ENCODE peak calls at places on chromosomes 4 and X, in seven cellular contexts. I, E, M, Z, D, W and F are unnamed samples.

GRCh38 chrX:151370906-151371305 is 26.1 kb upstream of the VMA21 start:
- DNase-seq in I (no peak), E (peak), M (no peak), Z (peak), D (peak), W (no peak), F (peak)

GRCh38 chr4:22498866-22499265 is 17.0 kb downstream of the ADGRA3 start:
- DNase-seq in I (no peak), E (no peak), M (no peak), Z (no peak), D (no peak), W (no peak), F (no peak)

GRCh38 chr4:2930821-2931764 is 32.1 kb downstream of the NOP14 start:
- DNase-seq in I (peak), E (no peak), M (no peak), Z (no peak), D (no peak), W (no peak), F (no peak)

GRCh38 chr4:69881173-69881773 is 21.3 kb upstream of the SULT1E1 start:
- DNase-seq in I (peak), E (peak), M (peak), Z (peak), D (no peak), W (peak), F (no peak)

GRCh38 chr4:153402366-153402765 is 57.9 kb downstream of the MND1 start:
- DNase-seq in I (no peak), E (no peak), M (no peak), Z (peak), D (no peak), W (peak), F (no peak)

GRCh38 chrX:46326161-46326560 is 219.1 kb downstream of the ZNF674 start:
- DNase-seq in I (no peak), E (no peak), M (no peak), Z (peak), D (no peak), W (peak), F (no peak)

GRCh38 chrX:64975989-64976672 is at the start of gene ZC4H2:
- DNase-seq in I (peak), E (peak), M (peak), Z (peak), D (peak), W (peak), F (peak)

GRCh38 chr4:135434936-135435335 is 1233.3 kb upstream of the PABPC4L start:
- DNase-seq in I (no peak), E (no peak), M (no peak), Z (peak), D (no peak), W (no peak), F (no peak)

GRCh38 chrX:69093960-69094935 is 71.0 kb downstream of the PJA1 start:
- DNase-seq in I (peak), E (peak), M (no peak), Z (peak), D (peak), W (peak), F (no peak)

GRCh38 chr4:39591290-39591689 is 47.4 kb downstream of the SMIM14 start:
- DNase-seq in I (peak), E (peak), M (no peak), Z (peak), D (no peak), W (no peak), F (no peak)
- TF ChIP-seq CTCF in I (no peak), E (peak), M (no peak), Z (peak), D (no peak), W (no peak), F (no peak)

GRCh38 chrX:53481093-53481492 is 46.9 kb upstream of the HSD17B10 start:
- DNase-seq in I (peak), E (peak), M (no peak), Z (no peak), D (no peak), W (no peak), F (no peak)

GRCh38 chrX:53483838-53484420 is 49.8 kb upstream of the HSD17B10 start:
- DNase-seq in I (no peak), E (no peak), M (no peak), Z (no peak), D (no peak), W (peak), F (no peak)

GRCh38 chrX:53479295-53479694 is 45.1 kb upstream of the HSD17B10 start:
- DNase-seq in I (no peak), E (no peak), M (no peak), Z (no peak), D (no peak), W (no peak), F (no peak)

GRCh38 chrX:53486285-53486684 is 52.1 kb upstream of the HSD17B10 start:
- DNase-seq in I (no peak), E (no peak), M (no peak), Z (no peak), D (no peak), W (no peak), F (no peak)

GRCh38 chrX:53481816-53482485 is 47.8 kb upstream of the HSD17B10 start:
- DNase-seq in I (peak), E (peak), M (peak), Z (peak), D (no peak), W (peak), F (peak)
- TF ChIP-seq CTCF in I (peak), E (peak), M (peak), Z (peak), D (peak), W (peak), F (peak)

GRCh38 chr4:7353846-7354610 is 80.7 kb downstream of the PSAPL1 start:
- DNase-seq in I (no peak), E (no peak), M (no peak), Z (no peak), D (no peak), W (no peak), F (no peak)
- TF ChIP-seq CTCF in I (no peak), E (no peak), M (no peak), Z (no peak), D (no peak), W (no peak), F (no peak)

DNA sequence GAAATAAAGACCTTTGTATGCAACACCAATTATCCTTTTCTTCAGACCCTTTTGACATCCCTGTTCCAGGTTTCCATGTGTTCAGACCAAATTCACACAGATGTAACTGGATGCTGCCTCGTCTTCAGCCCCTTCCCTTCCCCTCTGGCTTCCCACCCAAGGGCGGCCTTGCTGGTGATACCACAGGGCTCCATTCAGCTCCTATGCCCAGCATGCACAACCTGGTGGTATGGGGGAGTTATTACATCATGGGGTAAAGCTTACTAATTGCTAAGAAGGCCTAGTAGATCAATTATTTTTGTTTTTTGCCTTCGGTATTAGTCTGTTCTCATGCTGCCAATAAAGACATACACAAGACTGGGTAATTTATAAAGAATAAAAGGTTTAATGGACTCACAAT is 317.0 kb upstream of the CXXC4 start:
- DNase-seq in I (no peak), E (no peak), M (no peak), Z (no peak), D (no peak), W (no peak), F (no peak)
- TF ChIP-seq CTCF in I (no peak), E (no peak), M (no peak), Z (no peak), D (no peak), W (no peak), F (no peak)

GRCh38 chr4:107737470-107737869 is 17.4 kb upstream of the PAPSS1 start:
- DNase-seq in I (no peak), E (no peak), M (no peak), Z (no peak), D (no peak), W (no peak), F (no peak)

GRCh38 chr4:107736924-107737448 is 17.0 kb upstream of the PAPSS1 start:
- DNase-seq in I (peak), E (peak), M (peak), Z (peak), D (peak), W (peak), F (peak)

GRCh38 chr4:107733431-107733925 is 13.4 kb upstream of the PAPSS1 start:
- DNase-seq in I (no peak), E (no peak), M (no peak), Z (no peak), D (no peak), W (no peak), F (no peak)

GRCh38 chr4:107736037-107736436 is 16.0 kb upstream of the PAPSS1 start:
- DNase-seq in I (no peak), E (no peak), M (no peak), Z (no peak), D (no peak), W (no peak), F (no peak)

DNA sequence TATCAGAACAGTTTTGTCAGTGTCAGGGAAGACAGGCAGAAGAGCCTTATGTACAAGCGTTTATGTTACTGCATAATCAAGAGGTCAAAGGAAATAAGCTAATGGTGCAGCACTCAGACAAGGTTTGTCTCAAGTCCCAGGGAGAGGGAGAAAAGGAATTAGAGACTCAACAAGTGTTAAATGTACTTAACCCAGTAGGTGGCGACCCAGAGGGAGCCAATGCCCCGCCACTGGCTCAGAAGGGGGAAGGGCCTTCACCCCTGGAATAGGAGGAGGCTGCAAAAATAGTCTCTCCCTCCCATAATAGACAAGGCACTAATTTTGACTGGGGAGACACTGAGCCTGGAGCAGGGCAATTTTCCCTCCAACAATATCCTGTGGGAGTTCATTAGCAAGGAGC is 14.1 kb upstream of the PAPSS1 start:
- DNase-seq in I (no peak), E (no peak), M (no peak), Z (no peak), D (no peak), W (no peak), F (no peak)
- TF ChIP-seq CTCF in I (no peak), E (no peak), M (no peak), Z (peak), D (no peak), W (peak), F (peak)

GRCh38 chr4:44237643-44238042 is 211.0 kb downstream of the KCTD8 start:
- DNase-seq in I (no peak), E (no peak), M (no peak), Z (no peak), D (no peak), W (no peak), F (no peak)
- TF ChIP-seq CTCF in I (no peak), E (no peak), M (no peak), Z (no peak), D (no peak), W (no peak), F (no peak)